ENCODE peak calls at places on chromosomes 4 and X, in seven cellular contexts. D, M, Q, F, J, X and N are unnamed samples.

GRCh38 chr4:39237179-39237578 is 54.9 kb downstream of the WDR19 start:
- DNase-seq in D (no peak), M (no peak), Q (no peak), F (no peak), J (no peak), X (no peak), N (peak)

GRCh38 chr4:3835527-3836040 is 69.4 kb downstream of the ADRA2C start:
- DNase-seq in D (no peak), M (no peak), Q (no peak), F (no peak), J (no peak), X (no peak), N (no peak)

GRCh38 chr4:128825226-128825625 is 15.7 kb downstream of the JADE1 start:
- DNase-seq in D (no peak), M (no peak), Q (peak), F (no peak), J (no peak), X (no peak), N (no peak)

GRCh38 chr4:124276461-124276860 is 436.1 kb downstream of the ANKRD50 start:
- DNase-seq in D (no peak), M (no peak), Q (no peak), F (no peak), J (no peak), X (no peak), N (no peak)

GRCh38 chr4:105594094-105595010 is 41.9 kb downstream of the ARHGEF38 start:
- DNase-seq in D (peak), M (no peak), Q (no peak), F (no peak), J (no peak), X (no peak), N (peak)

GRCh38 chr4:1210971-1211370 is 38.0 kb downstream of the CTBP1 start:
- DNase-seq in D (no peak), M (no peak), Q (no peak), F (no peak), J (no peak), X (no peak), N (no peak)

GRCh38 chr4:142600952-142601351 is 245.1 kb downstream of the INPP4B start:
- DNase-seq in D (no peak), M (no peak), Q (no peak), F (no peak), J (no peak), X (no peak), N (no peak)

GRCh38 chrX:123155327-123155726 is 28.8 kb upstream of the GRIA3 start:
- DNase-seq in D (no peak), M (no peak), Q (no peak), F (no peak), J (no peak), X (no peak), N (no peak)

GRCh38 chr4:17009871-17010367 is 111.5 kb upstream of the LDB2 start:
- DNase-seq in D (no peak), M (no peak), Q (no peak), F (no peak), J (no peak), X (no peak), N (no peak)

GRCh38 chr4:138869631-138870030 is 145.9 kb upstream of the NOCT start:
- DNase-seq in D (no peak), M (no peak), Q (no peak), F (no peak), J (no peak), X (no peak), N (no peak)

GRCh38 chrX:10041383-10041782 is 74.2 kb downstream of the CLDN34 start:
- DNase-seq in D (no peak), M (no peak), Q (no peak), F (peak), J (peak), X (no peak), N (no peak)

GRCh38 chrX:132463411-132463810 is 25.4 kb downstream of the MBNL3 start:
- DNase-seq in D (no peak), M (peak), Q (peak), F (peak), J (no peak), X (peak), N (no peak)

GRCh38 chrX:15475021-15475420 is 18.1 kb downstream of the PIR start:
- DNase-seq in D (no peak), M (no peak), Q (no peak), F (no peak), J (no peak), X (no peak), N (no peak)

GRCh38 chrX:13376857-13377441 is 57.1 kb upstream of the ATXN3L start:
- DNase-seq in D (no peak), M (peak), Q (no peak), F (no peak), J (no peak), X (no peak), N (no peak)

GRCh38 chr4:128574706-128575105 is 234.8 kb upstream of the JADE1 start:
- DNase-seq in D (peak), M (peak), Q (peak), F (peak), J (peak), X (peak), N (peak)

GRCh38 chr4:36163198-36163597 is 81.1 kb downstream of the ARAP2 start:
- DNase-seq in D (no peak), M (no peak), Q (no peak), F (no peak), J (no peak), X (no peak), N (no peak)

GRCh38 chr4:184306949-184307348 is 89.3 kb upstream of the ENPP6 start:
- DNase-seq in D (no peak), M (no peak), Q (no peak), F (no peak), J (no peak), X (no peak), N (no peak)

GRCh38 chr4:176193898-176194297 is 1.5 kb downstream of the SPATA4 start:
- DNase-seq in D (no peak), M (no peak), Q (peak), F (no peak), J (no peak), X (no peak), N (no peak)

GRCh38 chrX:74251006-74251930 is 52.7 kb upstream of the ZCCHC13 start:
- DNase-seq in D (no peak), M (no peak), Q (no peak), F (no peak), J (no peak), X (peak), N (peak)

GRCh38 chrX:132875705-132876508 is 82.5 kb downstream of the HS6ST2 start:
- DNase-seq in D (no peak), M (no peak), Q (no peak), F (peak), J (peak), X (no peak), N (no peak)

GRCh38 chr4:101870874-101871273 is 80.3 kb downstream of the BANK1 start:
- DNase-seq in D (no peak), M (no peak), Q (no peak), F (no peak), J (no peak), X (no peak), N (no peak)
- TF ChIP-seq YY1 in D (no peak), M (no peak), Q (no peak), F (no peak), J (no peak), X (no peak), N (no peak)

DNA sequence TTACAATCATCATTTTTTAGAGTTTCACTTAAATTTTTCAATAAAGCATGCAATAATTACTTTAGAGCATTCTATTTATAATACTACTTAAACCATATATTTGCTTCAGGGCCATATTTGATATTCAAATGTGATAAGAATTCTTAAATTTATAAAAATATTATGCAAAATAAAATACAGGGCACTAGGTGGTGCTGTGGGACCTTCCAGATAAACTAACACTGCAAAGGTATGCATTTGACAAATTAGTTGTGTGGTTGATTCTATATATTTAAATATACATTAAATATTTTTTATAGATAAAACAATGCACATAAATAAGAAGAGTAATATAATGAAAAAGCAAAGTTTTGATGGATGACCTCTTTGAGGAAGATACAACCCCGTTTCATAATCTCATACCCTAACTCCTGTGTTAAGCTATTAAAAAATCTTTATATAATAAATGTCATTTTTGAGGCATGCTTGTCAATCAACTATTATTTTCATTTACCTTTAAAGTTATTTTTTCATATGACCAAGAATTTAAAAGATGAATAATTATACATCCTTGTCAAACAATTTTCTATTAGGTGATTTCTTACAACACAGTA is 128.4 kb downstream of the REELD1 start:
- DNase-seq in D (no peak), M (peak), Q (no peak), F (no peak), J (no peak), X (peak), N (no peak)
- TF ChIP-seq YY1 in D (no peak), M (no peak), Q (no peak), F (no peak), J (no peak), X (no peak), N (no peak)

DNA sequence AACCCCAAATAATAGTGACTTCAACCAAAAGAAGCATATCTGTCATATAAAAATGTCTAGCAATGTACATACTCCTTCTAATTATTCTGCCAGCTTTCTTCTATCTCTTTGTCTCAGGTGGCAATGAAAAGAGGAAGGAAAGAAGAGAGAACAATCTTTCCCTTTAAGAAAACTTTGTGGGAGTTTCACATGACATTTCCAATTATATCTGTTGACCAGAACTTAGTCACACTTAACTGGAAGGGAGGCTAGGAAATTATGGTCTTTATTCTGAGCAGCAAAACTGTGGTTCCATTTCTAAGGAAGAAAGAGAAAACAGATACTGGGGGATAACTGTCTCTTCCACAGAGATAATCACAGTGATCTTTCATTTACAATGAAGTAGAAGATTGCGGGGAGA is 12.9 kb upstream of the MAOA start:
- DNase-seq in D (no peak), M (no peak), Q (no peak), F (no peak), J (no peak), X (no peak), N (no peak)
- TF ChIP-seq YY1 in D (no peak), M (no peak), Q (no peak), F (no peak), J (no peak), X (no peak), N (no peak)

DNA sequence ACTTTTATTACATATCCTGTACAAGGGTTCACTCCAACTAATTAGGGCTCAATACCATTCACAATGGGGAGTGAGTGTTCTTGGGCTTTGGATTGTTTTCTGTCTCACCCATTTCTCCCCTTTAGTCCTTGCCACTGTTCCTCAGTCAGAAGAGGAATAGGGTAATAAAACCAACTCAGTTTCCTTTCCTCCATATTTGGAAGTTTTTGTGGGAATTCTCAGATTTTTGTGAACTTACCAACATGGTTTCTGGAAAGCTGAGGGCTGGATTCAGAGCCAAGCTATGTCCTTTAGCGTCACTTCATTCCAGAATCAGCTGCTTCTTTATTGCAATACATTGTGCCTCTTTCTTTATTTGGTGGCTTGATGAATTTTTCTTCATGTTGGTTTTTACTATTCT is 43.0 kb upstream of the BMPR1B start:
- DNase-seq in D (no peak), M (no peak), Q (no peak), F (no peak), J (no peak), X (no peak), N (no peak)
- TF ChIP-seq YY1 in D (no peak), M (no peak), Q (no peak), F (no peak), J (no peak), X (no peak), N (no peak)

DNA sequence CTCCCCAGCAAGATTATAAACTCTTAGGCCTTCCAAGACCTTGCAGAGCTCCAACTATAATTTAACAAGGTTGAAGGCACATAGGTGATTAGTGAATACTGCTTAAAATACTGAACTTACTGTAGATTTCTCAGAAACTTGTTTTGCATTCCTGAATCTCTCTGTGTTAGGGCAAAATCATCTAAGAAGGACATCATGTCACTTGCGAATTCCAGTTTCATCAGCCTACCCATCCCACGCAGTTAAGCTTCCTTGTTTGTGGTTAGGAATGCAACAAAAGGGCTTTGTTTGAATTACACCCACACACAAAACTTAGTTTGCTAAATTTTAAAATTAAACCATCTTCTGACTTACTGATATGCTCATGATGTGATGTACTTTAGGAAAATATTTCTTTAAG is 174.0 kb downstream of the SOWAHB start:
- DNase-seq in D (no peak), M (no peak), Q (peak), F (no peak), J (no peak), X (no peak), N (no peak)
- TF ChIP-seq YY1 in D (no peak), M (no peak), Q (no peak), F (no peak), J (no peak), X (no peak), N (no peak)

GRCh38 chrX:100356497-100356896 is 53.6 kb downstream of the PCDH19 start:
- DNase-seq in D (no peak), M (no peak), Q (no peak), F (no peak), J (no peak), X (no peak), N (peak)

GRCh38 chrX:100350704-100351489 is 59.2 kb downstream of the PCDH19 start:
- DNase-seq in D (no peak), M (no peak), Q (no peak), F (no peak), J (no peak), X (no peak), N (no peak)

GRCh38 chrX:100358766-100359165 is 51.3 kb downstream of the PCDH19 start:
- DNase-seq in D (no peak), M (no peak), Q (no peak), F (no peak), J (no peak), X (no peak), N (no peak)

DNA sequence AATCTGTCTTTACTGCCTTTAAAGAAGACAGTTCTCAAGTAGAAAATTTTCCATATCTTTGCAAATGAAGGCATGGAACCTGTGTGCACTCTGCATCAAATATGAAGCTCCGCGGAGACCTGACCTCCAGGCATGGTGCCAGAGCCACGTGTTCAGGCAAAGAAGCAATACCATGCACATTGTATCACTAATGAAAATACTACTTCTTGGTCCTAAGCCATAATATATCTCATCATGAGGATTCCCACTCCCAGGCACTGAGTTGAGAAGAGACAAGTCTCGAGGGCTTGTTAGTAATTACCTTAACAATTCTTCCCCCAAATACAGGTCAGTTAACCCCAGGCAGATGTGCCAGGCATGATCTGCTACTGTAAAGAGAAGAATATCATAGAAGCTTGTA is 56.7 kb downstream of the PCDH19 start:
- DNase-seq in D (no peak), M (no peak), Q (no peak), F (no peak), J (no peak), X (no peak), N (no peak)
- TF ChIP-seq YY1 in D (no peak), M (no peak), Q (no peak), F (no peak), J (no peak), X (no peak), N (no peak)

GRCh38 chr4:110309686-110310085 is 111.3 kb upstream of the ELOVL6 start:
- DNase-seq in D (no peak), M (peak), Q (no peak), F (no peak), J (no peak), X (no peak), N (no peak)
- TF ChIP-seq YY1 in D (no peak), M (no peak), Q (no peak), F (no peak), J (no peak), X (no peak), N (no peak)

DNA sequence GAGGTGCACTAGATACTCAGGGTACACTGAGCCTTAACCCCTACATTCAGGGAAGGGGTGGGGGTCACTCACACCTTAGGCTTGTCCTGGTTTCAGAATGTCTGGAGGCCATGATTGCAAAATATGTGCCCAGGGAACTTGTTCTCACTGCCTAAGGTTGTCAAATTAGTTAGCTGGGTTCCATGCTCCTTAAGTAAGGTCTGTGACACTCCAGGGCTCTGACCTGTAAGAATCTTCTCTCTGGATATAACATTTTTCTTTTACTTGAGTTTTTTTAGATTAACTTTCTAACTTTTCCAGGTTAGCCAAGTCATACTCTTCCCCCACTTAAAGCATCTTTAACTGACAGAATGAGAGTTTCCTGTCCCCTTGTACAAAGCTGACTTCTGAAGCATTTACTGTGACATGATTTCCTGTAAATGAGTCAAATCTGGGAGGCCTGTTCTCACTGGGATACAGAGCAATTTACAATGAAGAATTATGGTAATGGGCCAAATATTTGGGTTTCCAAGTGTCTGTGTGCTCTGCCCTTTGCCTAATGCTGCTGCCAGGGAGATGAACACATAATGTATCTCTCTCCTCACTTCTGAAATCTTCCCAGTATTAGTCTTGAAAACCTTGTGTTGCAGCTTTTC is 101.7 kb downstream of the GATB start:
- DNase-seq in D (no peak), M (no peak), Q (no peak), F (no peak), J (no peak), X (no peak), N (no peak)
- TF ChIP-seq YY1 in D (no peak), M (no peak), Q (no peak), F (no peak), J (no peak), X (no peak), N (no peak)

GRCh38 chr4:156820931-156821330 is 150.7 kb downstream of the PDGFC start:
- DNase-seq in D (no peak), M (no peak), Q (no peak), F (no peak), J (no peak), X (no peak), N (no peak)
- TF ChIP-seq YY1 in D (no peak), M (no peak), Q (no peak), F (no peak), J (no peak), X (no peak), N (no peak)

GRCh38 chr4:86730310-86730709 is 118.9 kb downstream of the SLC10A6 start:
- DNase-seq in D (no peak), M (no peak), Q (no peak), F (peak), J (peak), X (no peak), N (peak)
- TF ChIP-seq YY1 in D (no peak), M (no peak), Q (no peak), F (no peak), J (peak), X (no peak), N (no peak)